ENCODE peak calls at places on chromosomes 7 and 10, in five cellular contexts. One of them, this sample, is unnamed. For H3K4me1, the result is how much of the 10 kb centered on the place peaks cover.

GRCh38 chr7:141585592-141586510 is 34.6 kb downstream of the AGK start:
- DNase-seq in CD8-positive, alpha-beta memory T cell: no peak
- DNase-seq in astrocyte: peak
- DNase-seq in fibroblast of lung: peak
- DNase-seq in mesendoderm: peak
- DNase-seq in this sample: no peak

GRCh38 chr10:4167216-4167615 is 382.2 kb upstream of the KLF6 start:
- DNase-seq in CD8-positive, alpha-beta memory T cell: no peak
- DNase-seq in astrocyte: no peak
- DNase-seq in fibroblast of lung: no peak
- DNase-seq in mesendoderm: no peak
- DNase-seq in this sample: no peak

GRCh38 chr7:4715385-4715770 is 33.3 kb downstream of the FOXK1 start:
- DNase-seq in CD8-positive, alpha-beta memory T cell: no peak
- DNase-seq in astrocyte: peak
- DNase-seq in fibroblast of lung: peak
- DNase-seq in mesendoderm: no peak
- DNase-seq in this sample: no peak

GRCh38 chr7:51785171-51785570 is 468.6 kb upstream of the COBL start:
- DNase-seq in CD8-positive, alpha-beta memory T cell: no peak
- DNase-seq in astrocyte: no peak
- DNase-seq in fibroblast of lung: no peak
- DNase-seq in mesendoderm: no peak
- DNase-seq in this sample: no peak

GRCh38 chr7:16644987-16645592 is 464 bp downstream of the ANKMY2 start:
- DNase-seq in CD8-positive, alpha-beta memory T cell: no peak
- DNase-seq in astrocyte: no peak
- DNase-seq in fibroblast of lung: peak
- DNase-seq in mesendoderm: no peak
- DNase-seq in this sample: peak

GRCh38 chr10:50561266-50561665 is 62.5 kb downstream of the SGMS1 start:
- DNase-seq in CD8-positive, alpha-beta memory T cell: no peak
- DNase-seq in astrocyte: peak
- DNase-seq in fibroblast of lung: peak
- DNase-seq in mesendoderm: no peak
- DNase-seq in this sample: no peak

GRCh38 chr10:22805304-22805703 is 90.9 kb upstream of the PIP4K2A start:
- DNase-seq in CD8-positive, alpha-beta memory T cell: no peak
- DNase-seq in astrocyte: peak
- DNase-seq in fibroblast of lung: peak
- DNase-seq in mesendoderm: peak
- DNase-seq in this sample: no peak

GRCh38 chr10:114346176-114347031 is 57.9 kb downstream of the AFAP1L2 start:
- DNase-seq in CD8-positive, alpha-beta memory T cell: no peak
- DNase-seq in astrocyte: no peak
- DNase-seq in fibroblast of lung: no peak
- DNase-seq in mesendoderm: no peak
- DNase-seq in this sample: no peak

GRCh38 chr10:78162867-78163266 is 129.2 kb downstream of the RPS24 start:
- DNase-seq in CD8-positive, alpha-beta memory T cell: no peak
- DNase-seq in astrocyte: no peak
- DNase-seq in fibroblast of lung: no peak
- DNase-seq in mesendoderm: no peak
- DNase-seq in this sample: no peak

GRCh38 chr7:46319841-46320240 is 398.8 kb upstream of the IGFBP3 start:
- DNase-seq in CD8-positive, alpha-beta memory T cell: no peak
- DNase-seq in astrocyte: no peak
- DNase-seq in fibroblast of lung: no peak
- DNase-seq in mesendoderm: no peak
- DNase-seq in this sample: no peak

GRCh38 chr10:110547139-110547761 is 20.2 kb upstream of the SMC3 start:
- DNase-seq in CD8-positive, alpha-beta memory T cell: no peak
- DNase-seq in astrocyte: peak
- DNase-seq in fibroblast of lung: peak
- DNase-seq in mesendoderm: peak
- DNase-seq in this sample: peak

GRCh38 chr7:154698726-154699291 is 304.1 kb downstream of the PAXIP1 start:
- DNase-seq in CD8-positive, alpha-beta memory T cell: no peak
- DNase-seq in astrocyte: no peak
- DNase-seq in fibroblast of lung: no peak
- DNase-seq in mesendoderm: peak
- DNase-seq in this sample: no peak

GRCh38 chr10:115118346-115118745 is 25.2 kb downstream of the ATRNL1 start:
- DNase-seq in CD8-positive, alpha-beta memory T cell: no peak
- DNase-seq in astrocyte: no peak
- DNase-seq in fibroblast of lung: no peak
- DNase-seq in mesendoderm: no peak
- DNase-seq in this sample: peak

GRCh38 chr10:63614371-63614891 is 93.2 kb downstream of the REEP3 start:
- DNase-seq in CD8-positive, alpha-beta memory T cell: no peak
- DNase-seq in astrocyte: peak
- DNase-seq in fibroblast of lung: peak
- DNase-seq in mesendoderm: no peak
- DNase-seq in this sample: no peak

DNA sequence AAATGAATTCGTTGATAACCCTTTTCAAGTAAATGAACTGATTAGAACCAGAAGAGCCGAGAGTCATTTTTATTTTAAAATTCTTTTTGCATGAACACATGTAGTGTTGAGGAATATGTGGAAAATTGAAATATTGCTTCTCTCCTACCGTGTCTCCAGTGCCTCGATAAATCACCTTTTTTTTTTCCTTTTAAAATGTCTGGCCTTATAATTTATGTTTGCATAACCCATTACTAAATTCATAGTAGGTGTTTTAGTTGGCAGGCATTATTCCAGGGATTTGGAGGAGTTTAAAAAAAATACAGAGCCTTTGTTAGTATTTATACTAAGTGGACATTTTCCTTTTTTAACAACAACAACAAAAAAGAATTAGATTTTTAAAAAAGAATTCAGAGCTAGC is 115.6 kb downstream of the CUX1 start:
- DNase-seq in CD8-positive, alpha-beta memory T cell: no peak
- DNase-seq in astrocyte: no peak
- DNase-seq in fibroblast of lung: no peak
- DNase-seq in mesendoderm: no peak
- DNase-seq in this sample: no peak
- H3K4me1 ChIP-seq in CD8-positive, alpha-beta memory T cell: under half
- H3K4me1 ChIP-seq in astrocyte: under half
- H3K4me1 ChIP-seq in fibroblast of lung: under half
- H3K4me1 ChIP-seq in mesendoderm: under half
- H3K4me1 ChIP-seq in this sample: half or more

GRCh38 chr10:131909929-131910328 is 9.1 kb downstream of the PPP2R2D start:
- DNase-seq in CD8-positive, alpha-beta memory T cell: no peak
- DNase-seq in astrocyte: no peak
- DNase-seq in fibroblast of lung: no peak
- DNase-seq in mesendoderm: no peak
- DNase-seq in this sample: no peak

GRCh38 chr10:131906269-131906639 is 5.4 kb downstream of the PPP2R2D start:
- DNase-seq in CD8-positive, alpha-beta memory T cell: no peak
- DNase-seq in astrocyte: no peak
- DNase-seq in fibroblast of lung: no peak
- DNase-seq in mesendoderm: no peak
- DNase-seq in this sample: no peak

GRCh38 chr10:131909014-131909808 is 8.4 kb downstream of the PPP2R2D start:
- DNase-seq in CD8-positive, alpha-beta memory T cell: no peak
- DNase-seq in astrocyte: no peak
- DNase-seq in fibroblast of lung: no peak
- DNase-seq in mesendoderm: no peak
- DNase-seq in this sample: no peak

GRCh38 chr10:131907679-131908078 is 6.9 kb downstream of the PPP2R2D start:
- DNase-seq in CD8-positive, alpha-beta memory T cell: no peak
- DNase-seq in astrocyte: no peak
- DNase-seq in fibroblast of lung: no peak
- DNase-seq in mesendoderm: no peak
- DNase-seq in this sample: no peak

DNA sequence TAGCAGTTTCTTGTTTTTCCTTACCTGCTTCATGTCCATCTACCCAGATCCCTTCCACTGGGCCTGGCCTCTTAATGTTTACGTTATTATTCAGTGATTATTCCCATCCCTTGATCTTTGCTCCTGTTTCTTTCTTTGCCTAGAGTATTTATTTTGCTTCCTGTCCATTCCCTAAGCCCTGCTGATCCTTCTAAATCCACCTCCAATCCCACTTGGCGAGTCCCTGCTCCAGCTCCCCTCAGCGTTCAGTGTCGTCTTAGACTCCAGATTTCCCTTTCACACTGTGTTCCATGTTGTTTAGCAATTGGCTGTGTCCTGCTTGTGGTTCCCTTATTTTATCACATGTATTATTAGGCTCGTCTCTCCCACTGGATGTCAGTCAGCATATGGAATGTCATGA is 7.3 kb downstream of the PPP2R2D start:
- DNase-seq in CD8-positive, alpha-beta memory T cell: no peak
- DNase-seq in astrocyte: no peak
- DNase-seq in fibroblast of lung: no peak
- DNase-seq in mesendoderm: no peak
- DNase-seq in this sample: no peak
- H3K4me1 ChIP-seq in CD8-positive, alpha-beta memory T cell: half or more
- H3K4me1 ChIP-seq in astrocyte: under half
- H3K4me1 ChIP-seq in fibroblast of lung: under half
- H3K4me1 ChIP-seq in mesendoderm: under half
- H3K4me1 ChIP-seq in this sample: under half

GRCh38 chr7:23011222-23011924 is 2.6 kb downstream of the HYCC1 start:
- DNase-seq in CD8-positive, alpha-beta memory T cell: no peak
- DNase-seq in astrocyte: no peak
- DNase-seq in fibroblast of lung: no peak
- DNase-seq in mesendoderm: no peak
- DNase-seq in this sample: no peak
- H3K4me1 ChIP-seq in CD8-positive, alpha-beta memory T cell: under half
- H3K4me1 ChIP-seq in astrocyte: under half
- H3K4me1 ChIP-seq in fibroblast of lung: under half
- H3K4me1 ChIP-seq in mesendoderm: under half
- H3K4me1 ChIP-seq in this sample: under half

GRCh38 chr10:71771204-71771603 is 2.1 kb downstream of the VSIR start:
- DNase-seq in CD8-positive, alpha-beta memory T cell: no peak
- DNase-seq in astrocyte: no peak
- DNase-seq in fibroblast of lung: no peak
- DNase-seq in mesendoderm: no peak
- DNase-seq in this sample: no peak

GRCh38 chr10:71774916-71775702 is 1.8 kb upstream of the VSIR start:
- DNase-seq in CD8-positive, alpha-beta memory T cell: no peak
- DNase-seq in astrocyte: no peak
- DNase-seq in fibroblast of lung: no peak
- DNase-seq in mesendoderm: no peak
- DNase-seq in this sample: no peak

GRCh38 chr10:71772832-71773220 is 494 bp downstream of the VSIR start:
- DNase-seq in CD8-positive, alpha-beta memory T cell: no peak
- DNase-seq in astrocyte: no peak
- DNase-seq in fibroblast of lung: no peak
- DNase-seq in mesendoderm: no peak
- DNase-seq in this sample: no peak

GRCh38 chr10:71771821-71772617 is 1.3 kb downstream of the VSIR start:
- DNase-seq in CD8-positive, alpha-beta memory T cell: peak
- DNase-seq in astrocyte: peak
- DNase-seq in fibroblast of lung: peak
- DNase-seq in mesendoderm: peak
- DNase-seq in this sample: no peak

DNA sequence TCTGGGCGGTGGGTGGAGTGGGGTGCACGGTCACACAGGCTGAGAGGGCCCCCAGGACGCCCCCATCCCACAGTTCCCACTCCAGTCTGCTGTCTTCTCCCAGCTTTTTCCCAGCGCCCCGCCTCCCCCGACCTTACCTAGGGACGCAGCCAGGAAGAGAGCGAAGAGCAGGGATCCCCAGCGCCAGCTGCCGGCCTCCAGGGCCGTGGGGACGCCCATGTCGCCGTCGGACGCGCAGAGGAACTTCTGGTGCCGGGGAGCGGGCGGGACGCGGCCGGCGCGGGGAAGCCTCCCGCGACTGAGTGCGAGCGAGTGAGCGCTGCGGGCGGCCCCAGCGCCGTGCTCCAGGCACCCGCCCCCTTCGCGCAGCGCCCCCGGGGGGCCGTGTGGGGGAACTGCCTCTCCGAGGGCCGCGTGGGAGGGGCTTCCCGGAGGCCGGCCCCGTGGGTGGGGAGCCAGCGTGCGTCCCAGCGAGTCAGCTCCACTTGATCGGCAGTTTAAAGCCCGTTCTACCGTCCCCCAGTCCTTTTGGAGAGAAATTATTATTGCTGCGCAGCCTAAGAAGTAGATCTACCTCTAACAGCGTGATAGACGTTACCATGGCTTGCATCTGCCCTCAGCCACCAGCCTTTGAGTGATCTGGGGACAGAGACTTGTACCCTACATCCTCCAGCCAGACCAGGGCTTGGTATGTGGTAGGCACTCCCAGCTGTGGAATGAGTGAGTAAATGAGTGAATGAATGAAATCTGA is at the start of gene VSIR:
- DNase-seq in CD8-positive, alpha-beta memory T cell: peak
- DNase-seq in astrocyte: peak
- DNase-seq in fibroblast of lung: peak
- DNase-seq in mesendoderm: peak
- DNase-seq in this sample: peak
- H3K4me1 ChIP-seq in CD8-positive, alpha-beta memory T cell: half or more
- H3K4me1 ChIP-seq in astrocyte: under half
- H3K4me1 ChIP-seq in fibroblast of lung: under half
- H3K4me1 ChIP-seq in mesendoderm: under half
- H3K4me1 ChIP-seq in this sample: under half

GRCh38 chr7:134781171-134781570 is 1.7 kb downstream of the CALD1 start:
- DNase-seq in CD8-positive, alpha-beta memory T cell: no peak
- DNase-seq in astrocyte: no peak
- DNase-seq in fibroblast of lung: no peak
- DNase-seq in mesendoderm: no peak
- DNase-seq in this sample: no peak
- H3K4me1 ChIP-seq in CD8-positive, alpha-beta memory T cell: under half
- H3K4me1 ChIP-seq in astrocyte: half or more
- H3K4me1 ChIP-seq in fibroblast of lung: under half
- H3K4me1 ChIP-seq in mesendoderm: under half
- H3K4me1 ChIP-seq in this sample: under half

GRCh38 chr7:45035371-45035770 is 35.4 kb downstream of the CCM2 start:
- DNase-seq in CD8-positive, alpha-beta memory T cell: no peak
- DNase-seq in astrocyte: no peak
- DNase-seq in fibroblast of lung: no peak
- DNase-seq in mesendoderm: no peak
- DNase-seq in this sample: no peak

GRCh38 chr7:45035909-45036308 is 35.9 kb downstream of the CCM2 start:
- DNase-seq in CD8-positive, alpha-beta memory T cell: no peak
- DNase-seq in astrocyte: no peak
- DNase-seq in fibroblast of lung: no peak
- DNase-seq in mesendoderm: no peak
- DNase-seq in this sample: no peak

GRCh38 chr7:45037876-45038275 is 37.9 kb downstream of the CCM2 start:
- DNase-seq in CD8-positive, alpha-beta memory T cell: no peak
- DNase-seq in astrocyte: no peak
- DNase-seq in fibroblast of lung: no peak
- DNase-seq in mesendoderm: no peak
- DNase-seq in this sample: no peak

GRCh38 chr7:45036801-45037200 is 36.8 kb downstream of the CCM2 start:
- DNase-seq in CD8-positive, alpha-beta memory T cell: no peak
- DNase-seq in astrocyte: no peak
- DNase-seq in fibroblast of lung: no peak
- DNase-seq in mesendoderm: no peak
- DNase-seq in this sample: no peak

DNA sequence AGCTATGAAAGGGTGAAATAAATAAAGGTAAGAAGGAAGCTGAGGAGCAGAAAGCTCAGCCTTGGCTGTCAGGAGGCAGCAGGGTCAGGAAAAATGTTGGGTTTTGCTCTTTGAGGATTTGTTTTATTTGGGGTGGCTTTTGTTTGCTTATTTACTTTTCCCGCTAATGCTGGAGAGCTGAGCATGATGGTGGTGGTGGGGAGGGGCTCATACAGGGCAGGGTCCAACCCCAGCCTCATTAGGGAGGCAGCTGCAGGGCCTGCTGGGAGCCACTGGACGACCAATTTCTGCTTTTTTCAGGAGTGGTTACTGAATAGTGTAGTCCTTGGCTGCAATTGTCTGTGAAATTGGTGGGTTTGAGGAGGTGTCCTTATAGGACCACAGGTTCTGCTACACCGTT is 36.3 kb downstream of the CCM2 start:
- DNase-seq in CD8-positive, alpha-beta memory T cell: no peak
- DNase-seq in astrocyte: no peak
- DNase-seq in fibroblast of lung: no peak
- DNase-seq in mesendoderm: no peak
- DNase-seq in this sample: no peak
- H3K4me1 ChIP-seq in CD8-positive, alpha-beta memory T cell: half or more
- H3K4me1 ChIP-seq in astrocyte: under half
- H3K4me1 ChIP-seq in fibroblast of lung: under half
- H3K4me1 ChIP-seq in mesendoderm: under half
- H3K4me1 ChIP-seq in this sample: under half

This sample was measured in GM23338.